ENCODE peak calls at places on chromosomes 4 and X, in ten cellular contexts. E is B cell; X is activated CD8-positive, alpha-beta T cell treated with anti-CD3 and anti-CD28 coated beads, Interleukin-2, amount 10 ng/mL, durations not matched to agents 7 days and 5 days; J is lung; N is fibroblast of mammary gland; I is cortex of kidney; U is activated CD8-positive, alpha-beta memory T cell treated with anti-CD3 and anti-CD28 coated beads, Interleukin-2, amount 50 U/mL, for 48 hours; T is HT1080; Y is GM23248; H is retinal pigment epithelial cell. G is an unnamed sample.

GRCh38 chrX:149121526-149121925 is 383.6 kb downstream of the IDS start:
- DNase-seq in H (no peak), T (no peak), J (no peak), I (no peak), N (no peak), U (no peak), Y (no peak), E (no peak), X (no peak), G (no peak)

GRCh38 chr4:118743867-118744266 is 58.7 kb downstream of the METTL14 start:
- DNase-seq in J (no peak), E (no peak), X (no peak), Y (peak; percentile 82), H (no peak), N (peak; percentile 59), U (no peak), I (no peak), T (no peak), G (no peak)

GRCh38 chr4:17664755-17665154 is 50.3 kb downstream of the MED28 start:
- DNase-seq in U (no peak), J (no peak), T (peak; percentile 44), X (no peak), Y (no peak), E (no peak), H (no peak), I (no peak), N (peak; percentile 23), G (no peak)

GRCh38 chr4:106502106-106502699 is 133.6 kb upstream of the GIMD1 start:
- DNase-seq in U (peak; percentile 60), T (peak; percentile 42), E (no peak), Y (peak; percentile 35), H (peak; percentile 11), X (peak; percentile 55), I (no peak), J (peak; percentile 52), N (peak; percentile 12), G (no peak)

GRCh38 chrX:85928606-85929005 is 118.8 kb downstream of the CHM start:
- DNase-seq in J (no peak), Y (no peak), N (no peak), X (no peak), T (no peak), I (no peak), H (no peak), E (no peak), U (no peak), G (no peak)

GRCh38 chrX:27548624-27549023 is 41.5 kb upstream of the DCAF8L2 start:
- DNase-seq in H (no peak), T (no peak), N (no peak), X (no peak), E (no peak), I (no peak), Y (no peak), U (no peak), J (no peak), G (no peak)

GRCh38 chr4:8365353-8365752 is 75.2 kb downstream of the ACOX3 start:
- DNase-seq in Y (no peak), X (no peak), T (no peak), N (no peak), E (no peak), H (no peak), I (no peak), J (no peak), U (no peak), G (no peak)

GRCh38 chrX:1394731-1395501 is 3.0 kb upstream of the SLC25A6 start:
- DNase-seq in N (no peak), J (no peak), U (peak; percentile 54), T (no peak), I (no peak), E (no peak), H (no peak), X (no peak), Y (peak; percentile 76), G (no peak)

GRCh38 chrX:39814391-39814790 is 283.4 kb downstream of the BCOR start:
- DNase-seq in X (peak; percentile 64), Y (peak; percentile 53), H (no peak), E (no peak), J (no peak), U (no peak), N (peak; percentile 51), I (no peak), T (peak; percentile 2), G (no peak)

GRCh38 chrX:15674514-15674898 is 9.9 kb upstream of the CLTRN start:
- DNase-seq in N (peak; percentile 96), E (peak; percentile 75), Y (peak; percentile 94), I (no peak), X (peak; percentile 87), T (peak; percentile 84), U (no peak), J (peak; percentile 95), H (peak; percentile 85), G (peak; percentile 97)

GRCh38 chr4:80535551-80535950 is 200.0 kb downstream of the CFAP299 start:
- DNase-seq in Y (peak; percentile 35), U (no peak), T (no peak), E (no peak), X (no peak), J (no peak), H (no peak), I (no peak), N (no peak), G (no peak)

GRCh38 chr4:89001647-89002518 is 55.1 kb downstream of the FAM13A start:
- DNase-seq in X (no peak), U (no peak), I (no peak), J (no peak), Y (no peak), E (no peak), H (peak; percentile 44), N (no peak), T (no peak), G (no peak)

GRCh38 chr4:156615066-156615514 is 356.5 kb downstream of the PDGFC start:
- DNase-seq in Y (peak; percentile 85), U (no peak), T (peak; percentile 54), I (no peak), H (no peak), E (no peak), X (no peak), J (no peak), N (peak; percentile 74), G (no peak)

GRCh38 chr4:8247047-8247930 is 22.3 kb upstream of the HTRA3 start:
- DNase-seq in T (no peak), X (no peak), U (no peak), Y (peak; percentile 21), I (no peak), E (no peak), N (peak; percentile 51), J (peak; percentile 66), H (no peak), G (no peak)

GRCh38 chr4:76334885-76335284 is 28.4 kb downstream of the STBD1 start:
- DNase-seq in H (no peak), I (no peak), U (no peak), J (no peak), N (no peak), E (no peak), X (no peak), T (no peak), Y (no peak), G (no peak)

GRCh38 chr4:55378617-55379467 is 16.9 kb upstream of the TMEM165 start:
- DNase-seq in E (no peak), H (no peak), Y (no peak), T (no peak), J (peak; percentile 71), I (no peak), N (peak; percentile 81), X (no peak), U (no peak), G (no peak)

GRCh38 chr4:164955107-164955805 is 22.2 kb downstream of the TRIM61 start:
- DNase-seq in E (no peak), U (no peak), T (peak; percentile 64), X (no peak), J (no peak), N (peak; percentile 49), I (no peak), H (no peak), Y (no peak), G (no peak)

GRCh38 chr4:177066746-177067145 is 242.9 kb upstream of the NEIL3 start:
- DNase-seq in T (no peak), I (no peak), J (no peak), H (no peak), U (no peak), X (no peak), E (no peak), N (no peak), Y (no peak), G (no peak)

GRCh38 chr4:138677651-138678202 is 337.9 kb upstream of the NOCT start:
- DNase-seq in Y (no peak), N (no peak), J (no peak), U (no peak), X (no peak), I (no peak), T (no peak), H (peak; percentile 68), E (no peak), G (no peak)

GRCh38 chr4:159308571-159309340 is 205.9 kb downstream of the RAPGEF2 start:
- DNase-seq in Y (peak; percentile 67), U (no peak), E (no peak), J (no peak), H (no peak), T (peak; percentile 83), X (no peak), N (peak; percentile 44), I (no peak), G (no peak)

GRCh38 chr4:83362492-83363329 is 28.1 kb upstream of the HPSE start:
- DNase-seq in I (no peak), X (no peak), N (peak; percentile 62), U (no peak), E (no peak), H (peak; percentile 8), T (peak; percentile 50), J (no peak), Y (peak; percentile 65), G (no peak)

GRCh38 chr4:122172266-122172665 is 20.1 kb downstream of the BLTP1 start:
- DNase-seq in J (no peak), U (no peak), I (no peak), T (no peak), H (no peak), E (no peak), X (no peak), N (no peak), Y (no peak), G (no peak)

GRCh38 chrX:154481911-154482601 is 3.0 kb upstream of the LAGE3 start:
- DNase-seq in H (no peak), X (no peak), N (no peak), T (no peak), Y (no peak), U (no peak), J (no peak), E (no peak), I (no peak), G (no peak)

GRCh38 chr4:182143822-182144620 is 99.2 kb upstream of the TENM3 start:
- DNase-seq in H (no peak), I (no peak), T (peak; percentile 80), J (no peak), Y (peak; percentile 27), N (peak; percentile 81), X (no peak), E (no peak), U (peak; percentile 52), G (no peak)

GRCh38 chr4:154560824-154561231 is 2.0 kb upstream of the FGB start:
- DNase-seq in E (no peak), Y (peak; percentile 62), X (no peak), I (no peak), T (peak; percentile 68), N (peak; percentile 71), H (peak; percentile 49), J (no peak), U (no peak), G (no peak)

GRCh38 chrX:128106630-128107029 is 54.4 kb upstream of the ACTRT1 start:
- DNase-seq in E (no peak), Y (no peak), U (no peak), J (no peak), T (peak; percentile 10), I (no peak), N (no peak), X (no peak), H (no peak), G (no peak)

GRCh38 chrX:290476-291166 is 9.4 kb downstream of the PLCXD1 start:
- DNase-seq in E (no peak), X (no peak), J (no peak), I (no peak), N (no peak), T (no peak), U (no peak), Y (no peak), H (no peak), G (no peak)

GRCh38 chrX:72716766-72717165 is 2.7 kb upstream of the PHKA1 start:
- DNase-seq in T (no peak), N (peak; percentile 36), X (no peak), E (no peak), J (no peak), H (no peak), Y (no peak), U (no peak), I (no peak), G (no peak)